ENCODE peak calls at places on chromosomes 3 and 15, in eight cellular contexts. One of them, this sample, is unnamed.

GRCh38 chr3:129966876-129967275 is 7.6 kb upstream of the TRH start:
- DNase-seq in body of pancreas: no peak
- DNase-seq in thyroid gland: no peak
- DNase-seq in RWPE2: no peak
- DNase-seq in effector memory CD4-positive, alpha-beta T cell: no peak
- DNase-seq in uterus: no peak
- DNase-seq in PC-9: no peak
- DNase-seq in OCI-LY7: no peak
- DNase-seq in this sample: no peak

GRCh38 chr3:17945018-17945798 is 202.8 kb upstream of the TBC1D5 start:
- DNase-seq in PC-9: no peak
- DNase-seq in thyroid gland: no peak
- DNase-seq in OCI-LY7: no peak
- DNase-seq in effector memory CD4-positive, alpha-beta T cell: no peak
- DNase-seq in body of pancreas: no peak
- DNase-seq in uterus: no peak
- DNase-seq in RWPE2: no peak
- DNase-seq in this sample: no peak

GRCh38 chr3:51739100-51739499 is 32.2 kb downstream of the GRM2 start:
- DNase-seq in effector memory CD4-positive, alpha-beta T cell: no peak
- DNase-seq in PC-9: no peak
- DNase-seq in RWPE2: no peak
- DNase-seq in uterus: no peak
- DNase-seq in body of pancreas: no peak
- DNase-seq in OCI-LY7: no peak
- DNase-seq in thyroid gland: no peak
- DNase-seq in this sample: no peak

GRCh38 chr3:53495091-53495517 is 693 bp downstream of the CACNA1D start:
- DNase-seq in RWPE2: no peak
- DNase-seq in body of pancreas: no peak
- DNase-seq in OCI-LY7: no peak
- DNase-seq in uterus: no peak
- DNase-seq in effector memory CD4-positive, alpha-beta T cell: no peak
- DNase-seq in thyroid gland: peak
- DNase-seq in PC-9: no peak
- DNase-seq in this sample: no peak

GRCh38 chr15:61528590-61528929 is 299.5 kb upstream of the RORA start:
- DNase-seq in thyroid gland: no peak
- DNase-seq in uterus: no peak
- DNase-seq in RWPE2: no peak
- DNase-seq in effector memory CD4-positive, alpha-beta T cell: no peak
- DNase-seq in PC-9: no peak
- DNase-seq in body of pancreas: no peak
- DNase-seq in OCI-LY7: no peak
- DNase-seq in this sample: no peak

GRCh38 chr3:32436816-32437189 is 45.1 kb downstream of the CMTM7 start:
- DNase-seq in thyroid gland: no peak
- DNase-seq in body of pancreas: no peak
- DNase-seq in PC-9: no peak
- DNase-seq in uterus: no peak
- DNase-seq in RWPE2: no peak
- DNase-seq in effector memory CD4-positive, alpha-beta T cell: no peak
- DNase-seq in OCI-LY7: peak
- DNase-seq in this sample: no peak

GRCh38 chr15:101499863-101500713 is 10.6 kb upstream of the PCSK6 start:
- DNase-seq in effector memory CD4-positive, alpha-beta T cell: no peak
- DNase-seq in RWPE2: no peak
- DNase-seq in OCI-LY7: no peak
- DNase-seq in PC-9: no peak
- DNase-seq in uterus: no peak
- DNase-seq in thyroid gland: no peak
- DNase-seq in body of pancreas: peak
- DNase-seq in this sample: no peak

GRCh38 chr15:52499506-52499905 is 29.2 kb downstream of the MYO5A start:
- DNase-seq in body of pancreas: no peak
- DNase-seq in uterus: no peak
- DNase-seq in OCI-LY7: no peak
- DNase-seq in effector memory CD4-positive, alpha-beta T cell: no peak
- DNase-seq in PC-9: no peak
- DNase-seq in RWPE2: no peak
- DNase-seq in thyroid gland: no peak
- DNase-seq in this sample: no peak

GRCh38 chr3:38739931-38740330 is 76.1 kb downstream of the SCN10A start:
- DNase-seq in PC-9: no peak
- DNase-seq in effector memory CD4-positive, alpha-beta T cell: no peak
- DNase-seq in OCI-LY7: no peak
- DNase-seq in uterus: no peak
- DNase-seq in RWPE2: no peak
- DNase-seq in thyroid gland: no peak
- DNase-seq in body of pancreas: no peak
- DNase-seq in this sample: no peak

GRCh38 chr15:66112388-66112787 is 141.2 kb downstream of the MEGF11 start:
- DNase-seq in RWPE2: no peak
- DNase-seq in PC-9: no peak
- DNase-seq in effector memory CD4-positive, alpha-beta T cell: no peak
- DNase-seq in body of pancreas: no peak
- DNase-seq in uterus: no peak
- DNase-seq in OCI-LY7: no peak
- DNase-seq in thyroid gland: no peak
- DNase-seq in this sample: no peak

GRCh38 chr15:35705885-35706590 is 160.1 kb upstream of the DPH6 start:
- DNase-seq in PC-9: no peak
- DNase-seq in effector memory CD4-positive, alpha-beta T cell: no peak
- DNase-seq in thyroid gland: peak
- DNase-seq in uterus: no peak
- DNase-seq in body of pancreas: peak
- DNase-seq in OCI-LY7: no peak
- DNase-seq in RWPE2: no peak
- DNase-seq in this sample: no peak

GRCh38 chr3:9067352-9067975 is 104.2 kb upstream of the RAD18 start:
- DNase-seq in thyroid gland: peak
- DNase-seq in PC-9: peak
- DNase-seq in effector memory CD4-positive, alpha-beta T cell: no peak
- DNase-seq in RWPE2: no peak
- DNase-seq in OCI-LY7: peak
- DNase-seq in body of pancreas: peak
- DNase-seq in uterus: peak
- DNase-seq in this sample: peak

GRCh38 chr15:99986297-99987118 is 253.3 kb upstream of the LYSMD4 start:
- DNase-seq in uterus: no peak
- DNase-seq in effector memory CD4-positive, alpha-beta T cell: no peak
- DNase-seq in PC-9: no peak
- DNase-seq in body of pancreas: no peak
- DNase-seq in RWPE2: no peak
- DNase-seq in thyroid gland: no peak
- DNase-seq in OCI-LY7: no peak
- DNase-seq in this sample: no peak

GRCh38 chr15:76999996-77000395 is 5.1 kb downstream of the PSTPIP1 start:
- DNase-seq in thyroid gland: no peak
- DNase-seq in OCI-LY7: no peak
- DNase-seq in effector memory CD4-positive, alpha-beta T cell: peak
- DNase-seq in body of pancreas: no peak
- DNase-seq in RWPE2: peak
- DNase-seq in PC-9: no peak
- DNase-seq in uterus: no peak
- DNase-seq in this sample: no peak

GRCh38 chr3:135688003-135688402 is 277.5 kb upstream of the PPP2R3A start:
- DNase-seq in uterus: no peak
- DNase-seq in effector memory CD4-positive, alpha-beta T cell: no peak
- DNase-seq in OCI-LY7: no peak
- DNase-seq in PC-9: no peak
- DNase-seq in body of pancreas: no peak
- DNase-seq in RWPE2: no peak
- DNase-seq in thyroid gland: no peak
- DNase-seq in this sample: no peak

GRCh38 chr15:57135800-57136199 is 217.4 kb downstream of the TCF12 start:
- DNase-seq in body of pancreas: no peak
- DNase-seq in uterus: no peak
- DNase-seq in thyroid gland: no peak
- DNase-seq in RWPE2: no peak
- DNase-seq in PC-9: no peak
- DNase-seq in OCI-LY7: no peak
- DNase-seq in effector memory CD4-positive, alpha-beta T cell: no peak
- DNase-seq in this sample: no peak

GRCh38 chr3:58351920-58352319 is 19.2 kb downstream of the PXK start:
- DNase-seq in effector memory CD4-positive, alpha-beta T cell: no peak
- DNase-seq in PC-9: no peak
- DNase-seq in body of pancreas: no peak
- DNase-seq in uterus: no peak
- DNase-seq in thyroid gland: peak
- DNase-seq in OCI-LY7: peak
- DNase-seq in RWPE2: no peak
- DNase-seq in this sample: peak

GRCh38 chr3:58355174-58355573 is 22.5 kb downstream of the PXK start:
- DNase-seq in uterus: no peak
- DNase-seq in RWPE2: no peak
- DNase-seq in body of pancreas: no peak
- DNase-seq in thyroid gland: no peak
- DNase-seq in PC-9: no peak
- DNase-seq in effector memory CD4-positive, alpha-beta T cell: no peak
- DNase-seq in OCI-LY7: peak
- DNase-seq in this sample: no peak

GRCh38 chr3:58350627-58351013 is 17.9 kb downstream of the PXK start:
- DNase-seq in PC-9: no peak
- DNase-seq in body of pancreas: no peak
- DNase-seq in uterus: no peak
- DNase-seq in OCI-LY7: no peak
- DNase-seq in effector memory CD4-positive, alpha-beta T cell: no peak
- DNase-seq in thyroid gland: no peak
- DNase-seq in RWPE2: no peak
- DNase-seq in this sample: no peak

GRCh38 chr3:58353722-58354553 is 21.2 kb downstream of the PXK start:
- DNase-seq in effector memory CD4-positive, alpha-beta T cell: no peak
- DNase-seq in uterus: no peak
- DNase-seq in body of pancreas: no peak
- DNase-seq in thyroid gland: no peak
- DNase-seq in PC-9: no peak
- DNase-seq in RWPE2: no peak
- DNase-seq in OCI-LY7: peak
- DNase-seq in this sample: peak

DNA sequence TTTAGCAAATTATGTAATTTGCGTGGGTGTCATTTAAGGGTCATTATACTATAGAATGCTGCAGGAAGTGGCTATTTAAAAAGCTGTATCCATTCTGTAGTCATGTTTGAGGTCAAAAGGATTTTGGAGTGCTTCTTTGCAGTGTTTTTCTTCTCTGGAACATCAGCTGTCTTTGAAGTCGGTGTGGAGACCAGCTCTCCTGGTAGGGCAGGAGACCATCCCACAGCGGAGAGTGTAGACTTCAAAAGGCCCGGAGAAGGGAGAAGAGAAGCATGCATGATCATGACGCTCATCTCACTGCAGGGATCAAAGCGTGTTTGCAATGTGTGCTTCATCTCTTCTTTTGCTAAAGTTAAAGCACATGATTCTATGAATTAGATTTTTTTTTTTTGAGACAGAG is 19.9 kb downstream of the PXK start:
- DNase-seq in thyroid gland: no peak
- DNase-seq in OCI-LY7: no peak
- DNase-seq in effector memory CD4-positive, alpha-beta T cell: no peak
- DNase-seq in PC-9: no peak
- DNase-seq in uterus: no peak
- DNase-seq in RWPE2: no peak
- DNase-seq in body of pancreas: no peak
- DNase-seq in this sample: peak
- H3K27ac ChIP-seq in thyroid gland: no peak
- H3K27ac ChIP-seq in OCI-LY7: peak
- H3K27ac ChIP-seq in effector memory CD4-positive, alpha-beta T cell: no peak
- H3K27ac ChIP-seq in PC-9: no peak
- H3K27ac ChIP-seq in uterus: no peak
- H3K27ac ChIP-seq in RWPE2: no peak
- H3K27ac ChIP-seq in body of pancreas: no peak
- H3K27ac ChIP-seq in this sample: no peak

GRCh38 chr3:133745981-133746721 is at the start of gene TF:
- DNase-seq in effector memory CD4-positive, alpha-beta T cell: no peak
- DNase-seq in uterus: no peak
- DNase-seq in RWPE2: no peak
- DNase-seq in body of pancreas: no peak
- DNase-seq in thyroid gland: no peak
- DNase-seq in OCI-LY7: no peak
- DNase-seq in PC-9: no peak
- DNase-seq in this sample: no peak

GRCh38 chr3:133747373-133747772 is 1.2 kb downstream of the TF start:
- DNase-seq in uterus: no peak
- DNase-seq in body of pancreas: no peak
- DNase-seq in OCI-LY7: no peak
- DNase-seq in RWPE2: no peak
- DNase-seq in PC-9: no peak
- DNase-seq in thyroid gland: no peak
- DNase-seq in effector memory CD4-positive, alpha-beta T cell: no peak
- DNase-seq in this sample: no peak

GRCh38 chr3:133749427-133750200 is 3.4 kb downstream of the TF start:
- DNase-seq in effector memory CD4-positive, alpha-beta T cell: no peak
- DNase-seq in RWPE2: no peak
- DNase-seq in uterus: no peak
- DNase-seq in body of pancreas: no peak
- DNase-seq in PC-9: no peak
- DNase-seq in OCI-LY7: no peak
- DNase-seq in thyroid gland: no peak
- DNase-seq in this sample: no peak

GRCh38 chr3:133746722-133747086 is 511 bp downstream of the TF start:
- DNase-seq in RWPE2: no peak
- DNase-seq in PC-9: no peak
- DNase-seq in OCI-LY7: no peak
- DNase-seq in effector memory CD4-positive, alpha-beta T cell: no peak
- DNase-seq in uterus: no peak
- DNase-seq in thyroid gland: no peak
- DNase-seq in body of pancreas: no peak
- DNase-seq in this sample: no peak

GRCh38 chr3:133747907-133748639 is 1.9 kb downstream of the TF start:
- DNase-seq in body of pancreas: no peak
- DNase-seq in OCI-LY7: no peak
- DNase-seq in effector memory CD4-positive, alpha-beta T cell: no peak
- DNase-seq in thyroid gland: no peak
- DNase-seq in RWPE2: no peak
- DNase-seq in PC-9: no peak
- DNase-seq in uterus: no peak
- DNase-seq in this sample: no peak
- H3K27ac ChIP-seq in body of pancreas: no peak
- H3K27ac ChIP-seq in OCI-LY7: no peak
- H3K27ac ChIP-seq in effector memory CD4-positive, alpha-beta T cell: no peak
- H3K27ac ChIP-seq in thyroid gland: no peak
- H3K27ac ChIP-seq in RWPE2: no peak
- H3K27ac ChIP-seq in PC-9: no peak
- H3K27ac ChIP-seq in uterus: no peak
- H3K27ac ChIP-seq in this sample: no peak

GRCh38 chr15:31212956-31213694 is 111.6 kb upstream of the TRPM1 start:
- DNase-seq in body of pancreas: no peak
- DNase-seq in RWPE2: peak
- DNase-seq in PC-9: no peak
- DNase-seq in thyroid gland: no peak
- DNase-seq in effector memory CD4-positive, alpha-beta T cell: no peak
- DNase-seq in OCI-LY7: no peak
- DNase-seq in uterus: no peak
- DNase-seq in this sample: no peak
- H3K27ac ChIP-seq in body of pancreas: no peak
- H3K27ac ChIP-seq in RWPE2: no peak
- H3K27ac ChIP-seq in PC-9: no peak
- H3K27ac ChIP-seq in thyroid gland: no peak
- H3K27ac ChIP-seq in effector memory CD4-positive, alpha-beta T cell: no peak
- H3K27ac ChIP-seq in OCI-LY7: no peak
- H3K27ac ChIP-seq in uterus: no peak
- H3K27ac ChIP-seq in this sample: peak

GRCh38 chr3:11498174-11498573 is 145.5 kb downstream of the VGLL4 start:
- DNase-seq in effector memory CD4-positive, alpha-beta T cell: no peak
- DNase-seq in OCI-LY7: no peak
- DNase-seq in PC-9: no peak
- DNase-seq in body of pancreas: no peak
- DNase-seq in thyroid gland: no peak
- DNase-seq in RWPE2: no peak
- DNase-seq in uterus: no peak
- DNase-seq in this sample: no peak
- H3K27ac ChIP-seq in effector memory CD4-positive, alpha-beta T cell: no peak
- H3K27ac ChIP-seq in OCI-LY7: no peak
- H3K27ac ChIP-seq in PC-9: peak
- H3K27ac ChIP-seq in body of pancreas: no peak
- H3K27ac ChIP-seq in thyroid gland: peak
- H3K27ac ChIP-seq in RWPE2: peak
- H3K27ac ChIP-seq in uterus: peak
- H3K27ac ChIP-seq in this sample: peak